ENCODE peak calls at places on chromosomes 11 and 22, in seven cellular contexts. W is IMR-90, E is lower leg skin, H is neural progenitor cell, Q is GM06990, S is cardiac fibroblast, U is mucosa of descending colon. O is an unnamed sample.

GRCh38 chr11:67524480-67524808 is 1.2 kb upstream of the CABP2 start:
- DNase-seq in Q (no peak), H (no peak), U (no peak), S (no peak), E (no peak), W (no peak), O (no peak)

GRCh38 chr11:100936781-100937180 is 192.8 kb downstream of the PGR start:
- DNase-seq in E (no peak), S (no peak), W (no peak), U (no peak), Q (no peak), H (no peak), O (no peak)

GRCh38 chr11:47393163-47394049 is 15.0 kb upstream of the SLC39A13 start:
- DNase-seq in W (peak), S (peak), H (peak), Q (no peak), U (no peak), E (peak), O (no peak)

GRCh38 chr11:2521081-2521480 is 76.3 kb downstream of the KCNQ1 start:
- DNase-seq in H (peak), Q (no peak), W (no peak), E (peak), S (no peak), U (peak), O (no peak)

GRCh38 chr11:121452609-121453150 is at the start of gene SORL1-AS1:
- DNase-seq in U (peak), W (peak), E (no peak), S (no peak), Q (no peak), H (peak), O (no peak)

GRCh38 chr11:72641900-72642814 is 32.1 kb downstream of the PDE2A start:
- DNase-seq in Q (no peak), S (no peak), W (no peak), E (no peak), H (peak), U (peak), O (no peak)

GRCh38 chr11:18455686-18456372 is at the start of gene LDHAL6A:
- DNase-seq in U (no peak), S (no peak), E (no peak), Q (peak), W (no peak), H (no peak), O (no peak)

GRCh38 chr11:11992813-11993212 is 15.6 kb downstream of the DKK3 start:
- DNase-seq in W (no peak), S (no peak), U (no peak), Q (no peak), E (no peak), H (no peak), O (no peak)

GRCh38 chr22:20236052-20236717 is 31.9 kb downstream of the RTN4R start:
- DNase-seq in U (no peak), E (no peak), H (no peak), Q (no peak), S (no peak), W (no peak), O (no peak)
- TF ChIP-seq CTCF in U (no peak), E (no peak), H (no peak), Q (no peak), S (no peak), W (no peak), O (no peak)

GRCh38 chr22:28894320-28894719 is 10.9 kb downstream of the ZNRF3 start:
- DNase-seq in E (no peak), S (no peak), H (no peak), U (peak), W (no peak), Q (no peak), O (no peak)
- H3K4me3 ChIP-seq in E (no peak), S (no peak), H (no peak), U (no peak), W (no peak), Q (no peak), O (no peak)

GRCh38 chr22:38700271-38700788 is 413 bp downstream of the JOSD1 start:
- DNase-seq in Q (no peak), S (peak), H (peak), E (peak), U (peak), W (no peak), O (no peak)

GRCh38 chr22:38698407-38699094 is 2.2 kb downstream of the JOSD1 start:
- DNase-seq in Q (no peak), E (no peak), U (no peak), H (no peak), S (no peak), W (no peak), O (no peak)

GRCh38 chr22:38699143-38699542 is 1.6 kb downstream of the JOSD1 start:
- DNase-seq in H (no peak), Q (no peak), W (no peak), E (no peak), S (no peak), U (no peak), O (no peak)

GRCh38 chr22:38699784-38700183 is 959 bp downstream of the JOSD1 start:
- DNase-seq in E (no peak), H (no peak), Q (no peak), W (peak), S (peak), U (no peak), O (no peak)

GRCh38 chr22:38700789-38701628 is at the start of gene JOSD1:
- DNase-seq in S (peak), Q (peak), E (peak), W (peak), H (peak), U (peak), O (peak)
- TF ChIP-seq CTCF in S (no peak), Q (no peak), E (no peak), W (no peak), H (peak), U (no peak), O (no peak)

GRCh38 chr11:821513-822371 is 3.0 kb downstream of the PNPLA2 start:
- DNase-seq in Q (no peak), E (no peak), U (no peak), W (no peak), S (no peak), H (no peak), O (no peak)
- H3K4me3 ChIP-seq in Q (no peak), E (no peak), U (no peak), W (no peak), S (peak), H (no peak), O (peak)

GRCh38 chr11:77530879-77531278 is 57.0 kb upstream of the PAK1 start:
- DNase-seq in W (no peak), E (no peak), Q (no peak), U (no peak), S (no peak), H (no peak), O (no peak)
- TF ChIP-seq CTCF in W (no peak), E (no peak), Q (no peak), U (no peak), S (no peak), H (peak), O (no peak)

DNA sequence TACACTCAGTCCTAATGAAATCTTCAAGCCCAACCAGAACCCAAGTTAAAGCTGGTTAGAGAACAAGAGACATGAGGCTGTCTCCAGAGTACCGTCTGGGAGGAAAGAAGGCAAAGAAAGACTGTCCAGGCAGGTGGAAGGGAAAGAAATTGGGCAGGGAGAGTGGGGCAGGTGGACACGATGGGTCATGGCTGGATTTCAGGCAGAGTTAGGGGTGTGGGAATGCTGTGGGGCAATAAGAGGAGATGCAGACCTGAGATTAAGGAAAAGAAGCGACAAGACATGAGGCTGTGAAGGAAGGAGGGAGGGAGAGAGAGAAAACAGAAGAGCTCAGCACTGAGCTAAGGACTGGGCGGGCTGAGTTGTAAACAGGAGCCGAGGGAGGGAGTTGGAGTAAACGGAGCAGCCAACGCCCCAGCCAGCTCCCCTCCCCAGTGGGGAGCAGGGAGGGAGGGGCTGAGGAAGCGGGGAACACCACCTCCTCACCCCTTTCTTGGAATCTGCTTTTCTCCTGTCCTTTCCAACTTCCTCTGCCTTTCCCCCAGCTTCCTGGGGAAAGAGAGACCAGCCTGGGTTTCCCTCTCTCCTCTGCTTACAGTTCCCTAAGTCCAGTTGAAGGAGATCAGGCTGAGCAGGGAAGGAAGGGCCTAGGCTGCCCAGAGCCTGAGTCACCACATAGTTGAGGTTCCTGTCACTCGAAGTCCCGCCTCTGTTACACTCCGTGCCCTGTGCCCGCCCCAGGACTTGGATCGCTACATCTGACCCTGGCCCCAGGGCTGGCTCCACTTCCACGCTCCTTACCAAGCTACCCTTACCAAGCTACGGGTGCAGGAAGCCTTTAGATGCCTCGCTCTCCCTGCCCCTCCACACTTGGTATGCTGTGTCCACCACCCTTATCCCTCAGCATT is 6.6 kb upstream of the AHNAK start:
- DNase-seq in Q (no peak), H (peak), E (peak), W (peak), S (peak), U (peak), O (peak)
- H3K4me3 ChIP-seq in Q (no peak), H (peak), E (no peak), W (peak), S (peak), U (peak), O (peak)

DNA sequence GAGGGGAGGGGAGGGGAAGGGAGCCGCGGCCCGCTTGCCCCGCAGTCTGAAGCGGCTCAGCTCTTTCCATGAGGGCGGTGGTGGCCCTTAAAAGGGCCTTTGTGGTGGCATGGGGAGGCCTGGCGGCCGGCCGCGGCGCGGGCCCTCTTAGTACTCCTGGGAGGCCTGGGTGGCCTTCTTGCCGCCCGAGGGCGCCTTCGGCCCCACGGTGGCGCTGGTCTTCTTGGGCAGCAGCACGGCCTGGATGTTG is 6.9 kb downstream of the DPAGT1 start:
- DNase-seq in W (peak), E (peak), Q (peak), U (peak), H (peak), S (peak), O (peak)
- TF ChIP-seq CTCF in W (peak), E (no peak), Q (peak), U (peak), H (peak), S (peak), O (peak)

GRCh38 chr11:1388763-1389102 is 1.0 kb upstream of the BRSK2 start:
- DNase-seq in W (no peak), H (peak), E (no peak), S (no peak), U (no peak), Q (no peak), O (no peak)
- H3K4me3 ChIP-seq in W (peak), H (peak), E (no peak), S (peak), U (no peak), Q (no peak), O (peak)

GRCh38 chr11:8914661-8915018 is 3.7 kb downstream of the AKIP1 start:
- DNase-seq in Q (no peak), H (no peak), E (no peak), W (no peak), S (no peak), U (no peak), O (no peak)
- TF ChIP-seq CTCF in Q (no peak), H (no peak), E (no peak), W (no peak), S (no peak), U (no peak), O (no peak)

O was measured in thoracic aorta.